ENCODE peak calls at places on chromosomes 3 and 15, in six cellular contexts. D is mesenchymal stem cell, P is neuronal stem cell, S is IMR-90, G is mesendoderm, H is trophoblast cell. L is an unnamed sample.

GRCh38 chr3:181176610-181177009 is 187.1 kb upstream of the DNAJC19 start:
- DNase-seq in D (peak), P (peak), S (peak), G (peak), H (peak), L (peak)

GRCh38 chr15:45185903-45186770 is 1.6 kb downstream of the SHF start:
- DNase-seq in D (no peak), P (no peak), S (peak), G (peak), H (peak), L (no peak)

GRCh38 chr3:122231781-122232180 is 48.3 kb downstream of the CASR start:
- DNase-seq in D (no peak), P (no peak), S (no peak), G (no peak), H (peak), L (no peak)

GRCh38 chr15:83775738-83776137 is 121.8 kb downstream of the ADAMTSL3 start:
- DNase-seq in D (no peak), P (no peak), S (no peak), G (peak), H (no peak), L (no peak)

GRCh38 chr3:80889643-80890042 is 871.8 kb downstream of the GBE1 start:
- DNase-seq in D (no peak), P (no peak), S (no peak), G (no peak), H (no peak), L (no peak)

GRCh38 chr3:103227651-103228050 is 792.8 kb downstream of the ZPLD1 start:
- DNase-seq in D (no peak), P (no peak), S (no peak), G (no peak), H (no peak), L (no peak)

GRCh38 chr3:178159691-178160090 is 376.5 kb upstream of the KCNMB2 start:
- DNase-seq in D (no peak), P (peak), S (no peak), G (peak), H (no peak), L (no peak)

GRCh38 chr3:24237971-24238767 is 256.5 kb downstream of the THRB start:
- DNase-seq in D (peak), P (peak), S (peak), G (peak), H (peak), L (peak)

GRCh38 chr15:92034227-92034626 is 180.7 kb downstream of the SLCO3A1 start:
- DNase-seq in D (no peak), P (no peak), S (no peak), G (no peak), H (no peak), L (no peak)

DNA sequence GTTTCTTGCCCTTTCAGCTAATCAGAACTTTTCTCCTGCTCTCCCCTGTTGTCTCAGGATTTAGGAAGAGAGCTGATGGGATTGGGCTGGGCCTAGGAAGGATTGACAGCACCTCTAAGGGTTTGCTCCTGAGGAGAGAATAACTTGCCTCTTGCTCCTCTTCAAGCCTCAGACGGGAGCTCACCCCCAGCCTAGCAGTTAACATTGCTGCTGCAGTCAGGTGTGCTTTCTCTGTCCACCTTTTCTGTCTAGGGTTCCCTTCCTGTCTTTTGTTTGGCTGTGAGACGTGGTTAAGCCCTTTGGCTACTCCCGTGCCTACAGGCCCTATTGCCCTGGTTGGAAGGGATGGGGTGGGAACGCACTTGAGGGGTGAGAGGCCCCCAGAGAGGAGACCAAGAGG is 20.1 kb downstream of the TMEM108 start:
- DNase-seq in D (no peak), P (no peak), S (no peak), G (no peak), H (no peak), L (peak)
- H2BK120ac ChIP-seq in D (no peak), P (no peak), S (no peak), G (no peak), H (no peak), L (no peak)

GRCh38 chr3:58562498-58562897 is 14.7 kb downstream of the FAM107A start:
- DNase-seq in D (no peak), P (no peak), S (no peak), G (no peak), H (no peak), L (peak)
- H2BK120ac ChIP-seq in D (no peak), P (no peak), S (peak), G (no peak), H (no peak), L (no peak)

GRCh38 chr3:18757476-18757875 is 332.3 kb upstream of the SATB1 start:
- DNase-seq in D (no peak), P (no peak), S (no peak), G (no peak), H (no peak), L (no peak)
- H2BK120ac ChIP-seq in D (no peak), P (no peak), S (no peak), G (no peak), H (no peak), L (no peak)

GRCh38 chr3:186810597-186810996 is 4.3 kb upstream of the RFC4 start:
- DNase-seq in D (no peak), P (no peak), S (no peak), G (no peak), H (no peak), L (no peak)
- H2BK120ac ChIP-seq in D (no peak), P (no peak), S (no peak), G (no peak), H (no peak), L (no peak)

GRCh38 chr15:26864664-26865191 is 2.1 kb upstream of the GABRA5 start:
- DNase-seq in D (peak), P (peak), S (peak), G (peak), H (peak), L (peak)
- H2BK120ac ChIP-seq in D (no peak), P (no peak), S (no peak), G (no peak), H (no peak), L (no peak)

DNA sequence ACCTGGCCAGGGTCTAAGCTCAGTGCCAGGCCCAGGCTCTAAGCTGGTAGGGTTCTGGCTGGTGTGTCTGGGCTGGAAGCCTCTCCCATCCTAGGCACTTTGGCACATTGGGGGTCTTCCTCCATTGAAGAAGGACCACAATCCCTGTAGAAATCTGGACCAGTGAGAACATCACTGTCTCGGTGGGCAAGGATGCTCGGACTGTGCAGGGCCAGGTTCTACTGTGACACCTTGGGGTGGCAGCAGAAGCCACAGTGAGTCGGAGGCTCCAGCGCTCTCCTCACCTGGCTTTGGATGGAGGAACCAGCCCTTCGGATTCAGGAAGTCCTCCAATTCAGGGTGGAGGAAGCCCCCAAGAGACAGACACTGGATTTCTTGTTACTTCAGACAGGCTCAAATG is 17.5 kb upstream of the HCN4 start:
- DNase-seq in D (no peak), P (no peak), S (no peak), G (no peak), H (no peak), L (no peak)
- H2BK120ac ChIP-seq in D (no peak), P (no peak), S (no peak), G (no peak), H (no peak), L (no peak)

DNA sequence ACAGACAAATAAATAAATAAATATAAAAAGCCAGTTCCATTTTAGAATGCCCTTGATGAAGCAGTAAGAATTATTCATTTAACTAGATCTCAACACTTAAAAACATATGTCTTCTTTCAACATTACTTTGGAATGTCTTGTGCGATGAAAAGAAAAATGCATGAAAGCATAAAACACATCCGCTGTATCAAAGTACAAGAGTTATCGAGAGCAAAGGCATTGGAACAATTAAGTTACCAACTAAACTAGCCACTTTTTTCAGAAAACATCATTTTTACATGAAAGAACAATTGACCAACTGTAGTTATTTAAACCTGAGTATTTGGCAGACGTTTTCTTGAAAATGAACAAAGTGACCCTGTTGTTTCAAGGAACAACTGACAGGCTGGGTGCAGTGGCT is 27.5 kb upstream of the ACAN start:
- DNase-seq in D (no peak), P (no peak), S (no peak), G (no peak), H (no peak), L (no peak)
- H2BK120ac ChIP-seq in D (no peak), P (no peak), S (no peak), G (no peak), H (no peak), L (no peak)

L was measured in H9.